ENCODE peak calls at places on chromosomes 3 and 15, in five cellular contexts. One of them, this sample, is unnamed.

GRCh38 chr3:26280517-26280916 is 342.1 kb upstream of the LRRC3B start:
- DNase-seq in adrenal gland: no peak
- DNase-seq in brain microvascular endothelial cell: no peak
- DNase-seq in dorsolateral prefrontal cortex: no peak
- DNase-seq in activated B cell treated with CpG ODN at 0.5 μM for 24 hours: no peak
- DNase-seq in this sample: no peak

GRCh38 chr3:57803647-57804081 is 47.6 kb downstream of the SLMAP start:
- DNase-seq in brain microvascular endothelial cell: peak; percentile 86
- DNase-seq in activated B cell treated with CpG ODN at 0.5 μM for 24 hours: no peak
- DNase-seq in dorsolateral prefrontal cortex: no peak
- DNase-seq in adrenal gland: no peak
- DNase-seq in this sample: no peak

GRCh38 chr3:169512991-169513390 is 150.5 kb downstream of the MECOM start:
- DNase-seq in adrenal gland: no peak
- DNase-seq in brain microvascular endothelial cell: no peak
- DNase-seq in activated B cell treated with CpG ODN at 0.5 μM for 24 hours: no peak
- DNase-seq in dorsolateral prefrontal cortex: no peak
- DNase-seq in this sample: no peak

GRCh38 chr15:80265021-80265420 is 13.0 kb upstream of the CTXND1 start:
- DNase-seq in brain microvascular endothelial cell: no peak
- DNase-seq in adrenal gland: peak; percentile 30
- DNase-seq in dorsolateral prefrontal cortex: no peak
- DNase-seq in activated B cell treated with CpG ODN at 0.5 μM for 24 hours: no peak
- DNase-seq in this sample: no peak

GRCh38 chr3:149453140-149453805 is 21.2 kb upstream of the TM4SF4 start:
- DNase-seq in adrenal gland: no peak
- DNase-seq in dorsolateral prefrontal cortex: no peak
- DNase-seq in activated B cell treated with CpG ODN at 0.5 μM for 24 hours: no peak
- DNase-seq in brain microvascular endothelial cell: no peak
- DNase-seq in this sample: no peak

GRCh38 chr3:15638193-15638890 is 36.8 kb downstream of the BTD start:
- DNase-seq in dorsolateral prefrontal cortex: no peak
- DNase-seq in brain microvascular endothelial cell: no peak
- DNase-seq in activated B cell treated with CpG ODN at 0.5 μM for 24 hours: no peak
- DNase-seq in adrenal gland: no peak
- DNase-seq in this sample: no peak

GRCh38 chr15:95558916-95559315 is 771.6 kb upstream of the NR2F2 start:
- DNase-seq in dorsolateral prefrontal cortex: no peak
- DNase-seq in brain microvascular endothelial cell: no peak
- DNase-seq in activated B cell treated with CpG ODN at 0.5 μM for 24 hours: no peak
- DNase-seq in adrenal gland: no peak
- DNase-seq in this sample: no peak

GRCh38 chr15:74857082-74857655 is 14.2 kb upstream of the ULK3 start:
- DNase-seq in dorsolateral prefrontal cortex: no peak
- DNase-seq in activated B cell treated with CpG ODN at 0.5 μM for 24 hours: no peak
- DNase-seq in brain microvascular endothelial cell: no peak
- DNase-seq in adrenal gland: no peak
- DNase-seq in this sample: no peak

GRCh38 chr3:98563661-98564281 is 29.6 kb downstream of the CPOX start:
- DNase-seq in activated B cell treated with CpG ODN at 0.5 μM for 24 hours: no peak
- DNase-seq in brain microvascular endothelial cell: no peak
- DNase-seq in dorsolateral prefrontal cortex: no peak
- DNase-seq in adrenal gland: no peak
- DNase-seq in this sample: no peak

GRCh38 chr3:142931222-142931621 is 32.3 kb downstream of the PAQR9 start:
- DNase-seq in activated B cell treated with CpG ODN at 0.5 μM for 24 hours: no peak
- DNase-seq in dorsolateral prefrontal cortex: no peak
- DNase-seq in brain microvascular endothelial cell: no peak
- DNase-seq in adrenal gland: no peak
- DNase-seq in this sample: no peak

GRCh38 chr3:184602406-184603155 is 41.0 kb downstream of the EPHB3 start:
- DNase-seq in brain microvascular endothelial cell: no peak
- DNase-seq in activated B cell treated with CpG ODN at 0.5 μM for 24 hours: no peak
- DNase-seq in adrenal gland: no peak
- DNase-seq in dorsolateral prefrontal cortex: peak; percentile 23
- DNase-seq in this sample: no peak

GRCh38 chr3:107855710-107856109 is 235.1 kb downstream of the CD47 start:
- DNase-seq in activated B cell treated with CpG ODN at 0.5 μM for 24 hours: no peak
- DNase-seq in brain microvascular endothelial cell: peak; percentile 40
- DNase-seq in dorsolateral prefrontal cortex: no peak
- DNase-seq in adrenal gland: no peak
- DNase-seq in this sample: no peak

GRCh38 chr15:68700395-68701123 is 120.1 kb downstream of the ANP32A start:
- DNase-seq in adrenal gland: peak; percentile 78
- DNase-seq in dorsolateral prefrontal cortex: peak; percentile 69
- DNase-seq in brain microvascular endothelial cell: peak; percentile 55
- DNase-seq in activated B cell treated with CpG ODN at 0.5 μM for 24 hours: no peak
- DNase-seq in this sample: peak; percentile 66

GRCh38 chr3:172591876-172592771 is 68.9 kb upstream of the TNFSF10 start:
- DNase-seq in activated B cell treated with CpG ODN at 0.5 μM for 24 hours: peak; percentile 45
- DNase-seq in adrenal gland: no peak
- DNase-seq in brain microvascular endothelial cell: peak; percentile 55
- DNase-seq in dorsolateral prefrontal cortex: no peak
- DNase-seq in this sample: no peak

GRCh38 chr3:177124882-177125281 is 72.4 kb downstream of the TBL1XR1 start:
- DNase-seq in brain microvascular endothelial cell: no peak
- DNase-seq in adrenal gland: no peak
- DNase-seq in dorsolateral prefrontal cortex: no peak
- DNase-seq in activated B cell treated with CpG ODN at 0.5 μM for 24 hours: no peak
- DNase-seq in this sample: no peak

GRCh38 chr3:133037440-133037839 is 751 bp upstream of the TMEM108 start:
- DNase-seq in adrenal gland: peak; percentile 54
- DNase-seq in dorsolateral prefrontal cortex: no peak
- DNase-seq in brain microvascular endothelial cell: no peak
- DNase-seq in activated B cell treated with CpG ODN at 0.5 μM for 24 hours: no peak
- DNase-seq in this sample: no peak

GRCh38 chr3:143207338-143207961 is 87.9 kb downstream of the CHST2 start:
- DNase-seq in adrenal gland: no peak
- DNase-seq in activated B cell treated with CpG ODN at 0.5 μM for 24 hours: no peak
- DNase-seq in brain microvascular endothelial cell: peak; percentile 33
- DNase-seq in dorsolateral prefrontal cortex: no peak
- DNase-seq in this sample: no peak

GRCh38 chr3:170614214-170614966 is 28.5 kb upstream of the SLC7A14 start:
- DNase-seq in activated B cell treated with CpG ODN at 0.5 μM for 24 hours: no peak
- DNase-seq in adrenal gland: peak; percentile 69
- DNase-seq in dorsolateral prefrontal cortex: no peak
- DNase-seq in brain microvascular endothelial cell: peak; percentile 88
- DNase-seq in this sample: no peak

GRCh38 chr15:82999905-83000671 is 11.4 kb downstream of the C15orf40 start:
- DNase-seq in activated B cell treated with CpG ODN at 0.5 μM for 24 hours: no peak
- DNase-seq in dorsolateral prefrontal cortex: no peak
- DNase-seq in adrenal gland: no peak
- DNase-seq in brain microvascular endothelial cell: peak; percentile 52
- DNase-seq in this sample: no peak

GRCh38 chr3:187150599-187150998 is 11.3 kb upstream of the RPL39L start:
- DNase-seq in adrenal gland: peak; percentile 52
- DNase-seq in dorsolateral prefrontal cortex: no peak
- DNase-seq in activated B cell treated with CpG ODN at 0.5 μM for 24 hours: peak; percentile 54
- DNase-seq in brain microvascular endothelial cell: no peak
- DNase-seq in this sample: no peak
- TF ChIP-seq CTCF in adrenal gland: peak; percentile 7
- TF ChIP-seq CTCF in dorsolateral prefrontal cortex: no peak
- TF ChIP-seq CTCF in activated B cell treated with CpG ODN at 0.5 μM for 24 hours: no peak
- TF ChIP-seq CTCF in brain microvascular endothelial cell: peak; percentile 46
- TF ChIP-seq CTCF in this sample: peak; percentile 13

GRCh38 chr3:7423995-7424394 is 563.1 kb downstream of the GRM7 start:
- DNase-seq in activated B cell treated with CpG ODN at 0.5 μM for 24 hours: no peak
- DNase-seq in adrenal gland: no peak
- DNase-seq in dorsolateral prefrontal cortex: no peak
- DNase-seq in brain microvascular endothelial cell: no peak
- DNase-seq in this sample: no peak

DNA sequence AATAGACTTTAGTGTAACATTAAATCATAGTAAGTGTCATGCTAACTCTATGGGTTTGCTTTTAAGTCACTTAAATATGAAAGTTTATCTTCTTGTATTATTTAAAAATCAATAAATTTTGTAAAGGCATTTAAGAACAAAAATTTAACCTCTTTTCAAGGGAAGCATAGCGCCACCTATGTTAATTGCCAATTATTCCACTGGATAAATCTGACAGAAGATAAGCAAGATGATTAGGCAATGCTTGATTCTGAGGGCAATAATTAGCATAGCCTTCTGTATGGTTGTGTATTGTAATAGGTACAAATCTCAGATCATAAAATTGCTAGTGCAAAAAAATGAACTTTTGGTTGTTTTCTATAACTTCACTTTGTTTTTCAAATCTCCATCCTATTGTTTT is 560.1 kb downstream of the GRM7 start:
- DNase-seq in brain microvascular endothelial cell: no peak
- DNase-seq in adrenal gland: no peak
- DNase-seq in dorsolateral prefrontal cortex: no peak
- DNase-seq in activated B cell treated with CpG ODN at 0.5 μM for 24 hours: no peak
- DNase-seq in this sample: no peak
- TF ChIP-seq CTCF in brain microvascular endothelial cell: no peak
- TF ChIP-seq CTCF in adrenal gland: no peak
- TF ChIP-seq CTCF in dorsolateral prefrontal cortex: no peak
- TF ChIP-seq CTCF in activated B cell treated with CpG ODN at 0.5 μM for 24 hours: no peak
- TF ChIP-seq CTCF in this sample: peak; percentile 2

GRCh38 chr15:91258436-91258779 is 158.4 kb downstream of the SV2B start:
- DNase-seq in brain microvascular endothelial cell: no peak
- DNase-seq in activated B cell treated with CpG ODN at 0.5 μM for 24 hours: no peak
- DNase-seq in adrenal gland: peak; percentile 88
- DNase-seq in dorsolateral prefrontal cortex: no peak
- DNase-seq in this sample: no peak
- TF ChIP-seq CTCF in brain microvascular endothelial cell: peak; percentile 13
- TF ChIP-seq CTCF in activated B cell treated with CpG ODN at 0.5 μM for 24 hours: no peak
- TF ChIP-seq CTCF in adrenal gland: peak; percentile 17
- TF ChIP-seq CTCF in dorsolateral prefrontal cortex: no peak
- TF ChIP-seq CTCF in this sample: no peak

GRCh38 chr3:51682079-51682478 is 11.0 kb downstream of the TEX264 start:
- DNase-seq in adrenal gland: peak; percentile 95
- DNase-seq in activated B cell treated with CpG ODN at 0.5 μM for 24 hours: peak; percentile 40
- DNase-seq in brain microvascular endothelial cell: peak; percentile 87
- DNase-seq in dorsolateral prefrontal cortex: no peak
- DNase-seq in this sample: peak; percentile 91
- TF ChIP-seq CTCF in adrenal gland: peak; percentile 87
- TF ChIP-seq CTCF in activated B cell treated with CpG ODN at 0.5 μM for 24 hours: no peak
- TF ChIP-seq CTCF in brain microvascular endothelial cell: peak; percentile 90
- TF ChIP-seq CTCF in dorsolateral prefrontal cortex: peak; percentile 76
- TF ChIP-seq CTCF in this sample: peak; percentile 75

GRCh38 chr15:70291295-70291694 is 193.6 kb upstream of the TLE3 start:
- DNase-seq in adrenal gland: no peak
- DNase-seq in activated B cell treated with CpG ODN at 0.5 μM for 24 hours: no peak
- DNase-seq in brain microvascular endothelial cell: no peak
- DNase-seq in dorsolateral prefrontal cortex: no peak
- DNase-seq in this sample: no peak
- TF ChIP-seq CTCF in adrenal gland: no peak
- TF ChIP-seq CTCF in activated B cell treated with CpG ODN at 0.5 μM for 24 hours: no peak
- TF ChIP-seq CTCF in brain microvascular endothelial cell: no peak
- TF ChIP-seq CTCF in dorsolateral prefrontal cortex: no peak
- TF ChIP-seq CTCF in this sample: no peak

DNA sequence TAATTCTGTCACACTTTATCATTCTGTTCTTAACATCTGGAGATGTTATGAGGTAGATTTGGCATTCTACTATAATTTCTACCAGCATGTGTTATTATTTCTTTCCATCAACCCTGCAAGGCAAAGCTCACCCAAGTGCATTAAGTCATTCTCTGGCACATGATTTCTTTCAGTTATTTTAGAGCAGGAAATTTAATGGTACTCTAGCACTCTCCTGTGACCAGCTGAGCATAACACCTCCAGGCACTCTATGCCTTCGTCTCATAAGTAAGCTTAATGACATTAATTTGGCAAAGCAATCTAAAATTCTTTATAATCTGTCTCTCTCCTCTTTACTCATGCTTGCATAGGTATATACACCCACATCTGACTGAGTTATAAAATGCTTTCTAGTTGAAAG is 300.2 kb upstream of the GPR149 start:
- DNase-seq in brain microvascular endothelial cell: no peak
- DNase-seq in adrenal gland: no peak
- DNase-seq in activated B cell treated with CpG ODN at 0.5 μM for 24 hours: no peak
- DNase-seq in dorsolateral prefrontal cortex: no peak
- DNase-seq in this sample: no peak
- TF ChIP-seq CTCF in brain microvascular endothelial cell: no peak
- TF ChIP-seq CTCF in adrenal gland: no peak
- TF ChIP-seq CTCF in activated B cell treated with CpG ODN at 0.5 μM for 24 hours: no peak
- TF ChIP-seq CTCF in dorsolateral prefrontal cortex: no peak
- TF ChIP-seq CTCF in this sample: peak; percentile 58

GRCh38 chr3:194574639-194575483 is 58.4 kb downstream of the TMEM44 start:
- DNase-seq in dorsolateral prefrontal cortex: no peak
- DNase-seq in activated B cell treated with CpG ODN at 0.5 μM for 24 hours: no peak
- DNase-seq in adrenal gland: peak; percentile 82
- DNase-seq in brain microvascular endothelial cell: peak; percentile 91
- DNase-seq in this sample: no peak
- TF ChIP-seq CTCF in dorsolateral prefrontal cortex: no peak
- TF ChIP-seq CTCF in activated B cell treated with CpG ODN at 0.5 μM for 24 hours: no peak
- TF ChIP-seq CTCF in adrenal gland: peak; percentile 20
- TF ChIP-seq CTCF in brain microvascular endothelial cell: peak; percentile 52
- TF ChIP-seq CTCF in this sample: no peak

GRCh38 chr15:44427756-44428724 is 611 bp downstream of the CTDSPL2 start:
- DNase-seq in dorsolateral prefrontal cortex: no peak
- DNase-seq in adrenal gland: no peak
- DNase-seq in brain microvascular endothelial cell: no peak
- DNase-seq in activated B cell treated with CpG ODN at 0.5 μM for 24 hours: no peak
- DNase-seq in this sample: no peak

GRCh38 chr15:44426975-44427755 is at the start of gene CTDSPL2:
- DNase-seq in dorsolateral prefrontal cortex: peak; percentile 98
- DNase-seq in activated B cell treated with CpG ODN at 0.5 μM for 24 hours: peak; percentile 87
- DNase-seq in adrenal gland: peak; percentile 99
- DNase-seq in brain microvascular endothelial cell: peak; percentile 96
- DNase-seq in this sample: peak; percentile 47
- TF ChIP-seq CTCF in dorsolateral prefrontal cortex: peak; percentile 62
- TF ChIP-seq CTCF in activated B cell treated with CpG ODN at 0.5 μM for 24 hours: no peak
- TF ChIP-seq CTCF in adrenal gland: no peak
- TF ChIP-seq CTCF in brain microvascular endothelial cell: peak; percentile 54
- TF ChIP-seq CTCF in this sample: peak; percentile 35

This sample was measured in D721Med.